ENCODE peak calls at places on chromosomes 7 and 10, in six cellular contexts. G is HFFc6, D is astrocyte of the cerebellum, I is NCI-H1694, K is EL, X is EH. T is an unnamed sample.

GRCh38 chr10:53315709-53316108 is 543.1 kb upstream of the MBL2 start:
- DNase-seq in I (no peak), K (no peak), D (no peak), X (peak; percentile 3), G (no peak), T (no peak)

GRCh38 chr7:149598721-149599308 is 101.2 kb upstream of the ZNF746 start:
- DNase-seq in D (peak; percentile 22), I (peak; percentile 9), K (peak; percentile 28), G (peak; percentile 40), X (peak; percentile 41), T (peak; percentile 28)

GRCh38 chr7:157493017-157493416 is 156.2 kb downstream of the DNAJB6 start:
- DNase-seq in D (no peak), G (no peak), K (no peak), X (no peak), I (no peak), T (no peak)

GRCh38 chr7:117283371-117283770 is 39.5 kb downstream of the WNT2 start:
- DNase-seq in G (peak; percentile 91), D (peak; percentile 70), K (peak; percentile 89), I (no peak), X (peak; percentile 95), T (peak; percentile 87)

GRCh38 chr7:44226396-44226753 is 25.6 kb downstream of the YKT6 start:
- DNase-seq in D (no peak), I (no peak), G (no peak), X (no peak), K (no peak), T (no peak)

GRCh38 chr7:141071855-141072547 is 1.9 kb upstream of the TMEM178B start:
- DNase-seq in G (no peak), I (peak; percentile 76), X (no peak), D (no peak), K (peak; percentile 19), T (no peak)

GRCh38 chr10:15385552-15386455 is 14.7 kb upstream of the FAM171A1 start:
- DNase-seq in X (peak; percentile 19), G (no peak), K (no peak), I (no peak), D (no peak), T (no peak)

GRCh38 chr7:26993816-26994810 is 101.7 kb downstream of the HOXA1 start:
- DNase-seq in X (peak; percentile 57), G (no peak), D (no peak), K (peak; percentile 29), I (no peak), T (no peak)

GRCh38 chr7:83155996-83156395 is 6.7 kb downstream of the PCLO start:
- DNase-seq in D (no peak), K (no peak), G (no peak), X (no peak), I (no peak), T (no peak)

GRCh38 chr10:788796-789748 is 99.6 kb upstream of the DIP2C start:
- DNase-seq in K (peak; percentile 65), D (peak; percentile 32), I (no peak), G (peak; percentile 84), X (peak; percentile 82), T (peak; percentile 91)

GRCh38 chr7:80134536-80135305 is at the start of gene GNAI1:
- DNase-seq in X (peak; percentile 85), D (no peak), G (peak; percentile 80), I (peak; percentile 73), K (peak; percentile 88), T (peak; percentile 87)

GRCh38 chr10:74103560-74104248 is 46.9 kb downstream of the AP3M1 start:
- DNase-seq in X (peak; percentile 42), G (peak; percentile 30), K (peak; percentile 21), I (peak; percentile 36), D (peak; percentile 24), T (peak; percentile 58)

GRCh38 chr10:60362461-60362860 is 27.2 kb downstream of the ANK3 start:
- DNase-seq in K (no peak), X (no peak), D (no peak), I (no peak), G (no peak), T (no peak)

GRCh38 chr10:93383562-93383981 is 98.6 kb downstream of the MYOF start:
- DNase-seq in X (peak; percentile 100), K (peak; percentile 96), I (no peak), D (peak; percentile 74), G (peak; percentile 97), T (peak; percentile 95)

GRCh38 chr10:88048312-88048711 is 184.9 kb downstream of the PTEN start:
- DNase-seq in G (no peak), D (no peak), I (no peak), X (peak; percentile 43), K (peak; percentile 23), T (no peak)

GRCh38 chr7:139914306-139914747 is 85.3 kb downstream of the TBXAS1 start:
- DNase-seq in D (peak; percentile 23), I (no peak), X (peak; percentile 59), K (peak; percentile 23), G (peak; percentile 27), T (peak; percentile 58)

GRCh38 chr7:23107781-23108180 is 2.2 kb downstream of the KLHL7 start:
- DNase-seq in D (no peak), G (no peak), I (no peak), K (no peak), X (no peak), T (no peak)

GRCh38 chr7:100933735-100934134 is 15.6 kb upstream of the MUC3A start:
- DNase-seq in X (no peak), G (no peak), I (no peak), K (no peak), D (no peak), T (no peak)

GRCh38 chr10:47058961-47059391 is 147.7 kb downstream of the PTPN20 start:
- DNase-seq in I (no peak), K (peak; percentile 50), X (peak; percentile 60), G (peak; percentile 36), D (no peak), T (no peak)

GRCh38 chr7:27091125-27091524 is 4.7 kb downstream of the HOXA1 start:
- DNase-seq in I (no peak), G (no peak), X (no peak), D (no peak), K (no peak), T (no peak)

GRCh38 chr10:88181902-88182671 is 318.7 kb downstream of the PTEN start:
- DNase-seq in X (no peak), I (no peak), D (no peak), K (no peak), G (no peak), T (peak; percentile 15)

GRCh38 chr10:54905793-54906192 is 104.8 kb upstream of the PCDH15 start:
- DNase-seq in X (no peak), K (no peak), I (no peak), D (no peak), G (no peak), T (no peak)

GRCh38 chr10:4829954-4830353 is 3.9 kb downstream of the AKR1E2 start:
- DNase-seq in D (no peak), K (no peak), X (no peak), G (no peak), I (no peak), T (no peak)

GRCh38 chr7:36910401-36910800 is 186.1 kb upstream of the AOAH start:
- DNase-seq in X (no peak), I (no peak), G (no peak), K (no peak), D (no peak), T (no peak)

GRCh38 chr10:79090134-79090803 is 21.5 kb downstream of the ZMIZ1 start:
- DNase-seq in I (peak; percentile 66), G (no peak), D (no peak), X (peak; percentile 60), K (peak; percentile 37), T (no peak)

GRCh38 chr7:101163281-101164070 is 1.9 kb downstream of the VGF start:
- DNase-seq in D (no peak), K (peak; percentile 38), I (no peak), G (no peak), X (peak; percentile 41), T (no peak)

GRCh38 chr10:119459681-119460340 is 82.7 kb downstream of the RGS10 start:
- DNase-seq in G (no peak), K (no peak), I (no peak), D (no peak), X (no peak), T (no peak)

GRCh38 chr10:125009580-125010235 is 67.8 kb downstream of the ZRANB1 start:
- DNase-seq in G (no peak), X (no peak), I (no peak), D (no peak), K (no peak), T (no peak)

GRCh38 chr10:9294132-9294663 is 1239.7 kb downstream of the GATA3 start:
- DNase-seq in G (no peak), K (no peak), D (no peak), X (no peak), I (no peak), T (no peak)

GRCh38 chr7:130201796-130202195 is 3.4 kb downstream of the TMEM209 start:
- DNase-seq in G (no peak), K (no peak), X (no peak), D (no peak), I (no peak), T (no peak)

GRCh38 chr7:106239406-106239805 is 45.4 kb downstream of the NAMPT start:
- DNase-seq in D (no peak), K (peak; percentile 45), X (peak; percentile 55), G (no peak), I (no peak), T (no peak)

GRCh38 chr10:96324447-96324846 is 20.2 kb downstream of the DNTT start:
- DNase-seq in X (no peak), K (no peak), G (no peak), D (no peak), I (no peak), T (no peak)

GRCh38 chr10:3430501-3430900 is 257.9 kb upstream of the PITRM1 start:
- DNase-seq in K (no peak), G (no peak), X (no peak), D (no peak), I (no peak), T (no peak)

GRCh38 chr7:131026297-131027003 is 292.4 kb upstream of the KLF14 start:
- DNase-seq in D (no peak), X (peak; percentile 86), G (peak; percentile 89), K (peak; percentile 69), I (no peak), T (peak; percentile 74)

GRCh38 chr7:44318296-44318695 is 7.1 kb downstream of the CAMK2B start:
- DNase-seq in D (no peak), X (no peak), K (no peak), I (no peak), G (no peak), T (no peak)

GRCh38 chr7:25405736-25406135 is 177.4 kb upstream of the NPVF start:
- DNase-seq in X (no peak), I (no peak), D (no peak), K (no peak), G (no peak), T (peak; percentile 37)

GRCh38 chr10:90125406-90125805 is 424.0 kb downstream of the KIF20B start:
- DNase-seq in X (no peak), K (no peak), G (no peak), D (no peak), I (peak; percentile 40), T (no peak)